ENCODE peak calls at places on chromosomes 6 and 20, in four cellular contexts. One of them, this sample, is unnamed.

GRCh38 chr6:4603856-4604369 is 172.3 kb upstream of the CDYL start:
- DNase-seq in heart left ventricle: no peak
- DNase-seq in lower leg skin: no peak
- DNase-seq in LNCaP clone FGC: no peak
- DNase-seq in this sample: no peak

GRCh38 chr6:31702421-31702818 is 704 bp downstream of the ABHD16A start:
- DNase-seq in LNCaP clone FGC: no peak
- DNase-seq in heart left ventricle: peak
- DNase-seq in lower leg skin: no peak
- DNase-seq in this sample: no peak

GRCh38 chr6:12342664-12343063 is 52.5 kb downstream of the EDN1 start:
- DNase-seq in lower leg skin: no peak
- DNase-seq in heart left ventricle: no peak
- DNase-seq in LNCaP clone FGC: no peak
- DNase-seq in this sample: no peak

GRCh38 chr6:149230729-149231434 is 86.6 kb upstream of the TAB2 start:
- DNase-seq in heart left ventricle: no peak
- DNase-seq in LNCaP clone FGC: no peak
- DNase-seq in lower leg skin: no peak
- DNase-seq in this sample: no peak

GRCh38 chr20:37579091-37579490 is 51.4 kb upstream of the BLCAP start:
- DNase-seq in heart left ventricle: no peak
- DNase-seq in lower leg skin: no peak
- DNase-seq in LNCaP clone FGC: no peak
- DNase-seq in this sample: no peak

GRCh38 chr20:24736844-24737211 is 212.2 kb upstream of the CST7 start:
- DNase-seq in heart left ventricle: no peak
- DNase-seq in lower leg skin: peak
- DNase-seq in LNCaP clone FGC: no peak
- DNase-seq in this sample: no peak

GRCh38 chr6:150698421-150698820 is 98.7 kb downstream of the PLEKHG1 start:
- DNase-seq in lower leg skin: no peak
- DNase-seq in heart left ventricle: no peak
- DNase-seq in LNCaP clone FGC: no peak
- DNase-seq in this sample: no peak

GRCh38 chr6:69994251-69994650 is 127.9 kb downstream of the COL19A1 start:
- DNase-seq in heart left ventricle: no peak
- DNase-seq in lower leg skin: no peak
- DNase-seq in LNCaP clone FGC: no peak
- DNase-seq in this sample: no peak

GRCh38 chr20:56953055-56953586 is 313.3 kb downstream of the BMP7 start:
- DNase-seq in lower leg skin: no peak
- DNase-seq in heart left ventricle: no peak
- DNase-seq in LNCaP clone FGC: no peak
- DNase-seq in this sample: no peak

GRCh38 chr20:54063998-54064676 is 6.3 kb downstream of the BCAS1 start:
- DNase-seq in lower leg skin: no peak
- DNase-seq in heart left ventricle: no peak
- DNase-seq in LNCaP clone FGC: no peak
- DNase-seq in this sample: no peak

GRCh38 chr6:95280690-95281273 is 296.6 kb upstream of the MANEA start:
- DNase-seq in lower leg skin: no peak
- DNase-seq in LNCaP clone FGC: peak
- DNase-seq in heart left ventricle: no peak
- DNase-seq in this sample: peak

GRCh38 chr6:395432-396125 is 4.0 kb downstream of the IRF4 start:
- DNase-seq in heart left ventricle: no peak
- DNase-seq in LNCaP clone FGC: no peak
- DNase-seq in lower leg skin: no peak
- DNase-seq in this sample: peak

GRCh38 chr6:135268740-135269139 is 87.6 kb downstream of the MYB start:
- DNase-seq in LNCaP clone FGC: no peak
- DNase-seq in heart left ventricle: no peak
- DNase-seq in lower leg skin: no peak
- DNase-seq in this sample: no peak

GRCh38 chr20:7237251-7237650 is 469.8 kb downstream of the BMP2 start:
- DNase-seq in LNCaP clone FGC: no peak
- DNase-seq in heart left ventricle: no peak
- DNase-seq in lower leg skin: no peak
- DNase-seq in this sample: peak

GRCh38 chr6:147651249-147652063 is 143.0 kb downstream of the SAMD5 start:
- DNase-seq in LNCaP clone FGC: no peak
- DNase-seq in heart left ventricle: peak
- DNase-seq in lower leg skin: no peak
- DNase-seq in this sample: peak
- TF ChIP-seq CTCF in LNCaP clone FGC: peak
- TF ChIP-seq CTCF in heart left ventricle: peak
- TF ChIP-seq CTCF in lower leg skin: no peak
- TF ChIP-seq CTCF in this sample: no peak

GRCh38 chr20:49985617-49986016 is 2.8 kb downstream of the SNAI1 start:
- DNase-seq in lower leg skin: no peak
- DNase-seq in heart left ventricle: no peak
- DNase-seq in LNCaP clone FGC: no peak
- DNase-seq in this sample: no peak
- H3K4me3 ChIP-seq in lower leg skin: no peak
- H3K4me3 ChIP-seq in heart left ventricle: peak
- H3K4me3 ChIP-seq in LNCaP clone FGC: no peak
- H3K4me3 ChIP-seq in this sample: peak

DNA sequence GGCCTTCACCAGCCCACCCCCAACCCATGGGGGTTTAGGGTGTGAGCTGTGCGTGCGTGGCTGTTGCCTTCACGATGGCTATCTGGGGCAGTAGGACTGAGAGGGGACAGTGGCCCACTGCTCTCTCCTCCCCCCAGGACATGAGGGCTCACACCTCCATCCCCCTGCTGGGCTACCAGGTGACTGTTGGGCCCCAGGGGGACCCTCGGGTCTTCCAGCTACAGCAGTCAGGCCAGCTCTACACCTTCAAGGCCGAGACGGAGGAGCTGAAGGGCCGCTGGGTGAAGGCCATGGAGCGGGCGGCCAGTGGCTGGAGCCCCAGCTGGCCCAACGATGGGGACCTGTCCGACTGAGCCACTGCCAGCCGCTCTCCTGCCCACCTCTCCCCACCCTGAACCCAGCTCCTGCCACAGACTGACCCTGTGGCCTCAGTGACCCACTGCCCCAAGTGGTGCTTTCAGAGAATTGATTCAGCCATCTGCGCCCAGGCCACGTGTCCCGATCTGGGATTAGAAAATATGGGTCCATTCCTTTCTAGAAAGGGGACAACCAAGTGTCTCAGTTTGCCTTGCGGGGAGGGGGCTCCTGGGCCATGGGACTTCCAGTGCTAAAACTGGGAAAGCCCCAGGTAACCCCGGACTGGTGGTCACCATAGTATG is 22.5 kb downstream of the FGD2 start:
- DNase-seq in heart left ventricle: no peak
- DNase-seq in LNCaP clone FGC: no peak
- DNase-seq in lower leg skin: no peak
- DNase-seq in this sample: no peak
- TF ChIP-seq CTCF in heart left ventricle: no peak
- TF ChIP-seq CTCF in LNCaP clone FGC: no peak
- TF ChIP-seq CTCF in lower leg skin: no peak
- TF ChIP-seq CTCF in this sample: no peak

DNA sequence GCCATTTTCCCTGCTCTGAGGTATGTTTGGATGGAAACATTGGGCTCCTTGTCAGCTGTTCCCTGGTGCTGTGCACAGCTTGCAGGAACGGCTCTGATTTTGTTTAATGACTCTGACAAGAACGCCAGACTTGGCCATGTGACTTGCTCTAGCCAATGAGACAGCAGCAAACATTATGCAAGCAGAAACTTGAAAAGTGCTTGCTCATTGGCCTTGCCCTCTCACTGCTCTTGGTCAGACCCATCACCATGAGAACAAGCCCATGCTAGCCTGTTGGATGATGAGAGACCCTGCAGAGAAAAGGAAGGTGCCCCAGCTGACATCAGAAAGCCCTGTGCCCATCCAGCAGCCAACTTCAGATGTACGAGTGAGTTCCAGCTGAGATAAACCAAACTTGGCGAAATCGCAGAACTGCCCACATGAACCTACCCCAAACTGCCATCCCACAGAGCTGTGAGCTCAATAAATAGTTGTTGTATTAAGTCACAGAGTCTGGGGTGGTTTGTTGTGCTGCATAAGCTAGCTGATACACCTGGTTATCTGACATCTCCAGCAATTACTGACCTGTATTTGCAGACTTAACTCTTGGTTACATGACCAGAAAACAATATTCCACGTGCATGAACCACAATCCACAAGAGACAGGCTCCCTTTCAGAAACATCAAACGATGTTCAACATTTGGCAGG is 96.9 kb downstream of the JPH2 start:
- DNase-seq in heart left ventricle: no peak
- DNase-seq in lower leg skin: peak
- DNase-seq in LNCaP clone FGC: peak
- DNase-seq in this sample: peak
- H3K4me3 ChIP-seq in heart left ventricle: no peak
- H3K4me3 ChIP-seq in lower leg skin: no peak
- H3K4me3 ChIP-seq in LNCaP clone FGC: no peak
- H3K4me3 ChIP-seq in this sample: no peak

DNA sequence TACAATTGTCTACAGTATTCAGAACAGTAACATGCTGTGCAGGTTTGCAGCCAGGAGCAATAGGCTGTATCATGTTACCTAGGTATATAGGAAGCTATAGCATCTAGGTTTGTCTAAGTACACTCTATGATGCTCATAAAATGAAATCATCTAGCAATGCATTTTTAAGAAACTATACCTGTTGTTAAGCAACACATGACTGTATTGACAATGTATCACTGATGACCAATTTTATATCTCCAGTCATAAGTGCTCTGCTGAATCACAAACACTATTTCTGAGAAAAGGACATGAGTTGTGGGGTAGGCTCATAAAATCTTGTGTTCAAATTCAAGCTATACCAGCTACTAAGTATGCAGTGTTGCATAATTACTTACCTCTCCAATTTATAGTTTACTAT is 501.3 kb downstream of the CD109 start:
- DNase-seq in LNCaP clone FGC: no peak
- DNase-seq in lower leg skin: no peak
- DNase-seq in heart left ventricle: no peak
- DNase-seq in this sample: no peak
- TF ChIP-seq CTCF in LNCaP clone FGC: no peak
- TF ChIP-seq CTCF in lower leg skin: no peak
- TF ChIP-seq CTCF in heart left ventricle: no peak
- TF ChIP-seq CTCF in this sample: no peak